ENCODE peak calls at places on chromosomes 11 and 22, in nine cellular contexts. L is A549; Z is GM12865; Y is Caki2; K is T-helper 9 cell; G is stomach; S is RCC 7860; N is HS-5; V is stimulated activated naive CD8-positive, alpha-beta T cell treated with anti-CD3 and anti-CD28 coated beads, Interleukin-15, Interleukin-2, amounts not matched to agents 100 U/mL and 50 U/mL, for 24 hours. C is an unnamed sample.

GRCh38 chr11:110907629-110908028 is 195.4 kb upstream of the ARHGAP20 start:
- DNase-seq in L (no peak), Z (peak; percentile 23), Y (peak; percentile 90), K (no peak), G (peak; percentile 47), S (peak; percentile 77), N (peak; percentile 90), V (no peak), C (no peak)

GRCh38 chr11:108369064-108369463 is 98.3 kb downstream of the C11orf65 start:
- DNase-seq in L (no peak), Z (no peak), Y (no peak), K (no peak), G (no peak), S (no peak), N (no peak), V (no peak), C (no peak)

GRCh38 chr11:110777765-110778164 is 65.5 kb upstream of the ARHGAP20 start:
- DNase-seq in L (no peak), Z (peak; percentile 35), Y (no peak), K (no peak), G (peak; percentile 49), S (no peak), N (no peak), V (no peak), C (no peak)

GRCh38 chr11:125372088-125372487 is 124.0 kb downstream of the FEZ1 start:
- DNase-seq in L (no peak), Z (no peak), Y (no peak), K (no peak), G (no peak), S (no peak), N (no peak), V (no peak), C (no peak)

GRCh38 chr11:45500457-45500856 is 165.0 kb downstream of the CHST1 start:
- DNase-seq in L (no peak), Z (no peak), Y (no peak), K (no peak), G (no peak), S (no peak), N (no peak), V (no peak), C (no peak)

GRCh38 chr11:2271077-2271326 is 614 bp upstream of the ASCL2 start:
- DNase-seq in L (no peak), Z (no peak), Y (no peak), K (no peak), G (peak; percentile 42), S (no peak), N (no peak), V (peak; percentile 43), C (no peak)

GRCh38 chr11:58784995-58785394 is 53.3 kb upstream of the GLYAT start:
- DNase-seq in L (no peak), Z (peak; percentile 35), Y (no peak), K (no peak), G (no peak), S (no peak), N (no peak), V (no peak), C (no peak)

GRCh38 chr11:128628343-128628673 is 41.0 kb upstream of the ETS1 start:
- DNase-seq in L (no peak), Z (no peak), Y (no peak), K (no peak), G (no peak), S (no peak), N (no peak), V (no peak), C (no peak)

GRCh38 chr22:27489265-27489675 is 312.3 kb downstream of the MN1 start:
- DNase-seq in L (no peak), Z (no peak), Y (no peak), K (no peak), G (peak; percentile 71), S (peak; percentile 10), N (peak; percentile 25), V (no peak), C (no peak)

GRCh38 chr11:38315151-38315550 is 1717.1 kb upstream of the RAG2 start:
- DNase-seq in L (no peak), Z (no peak), Y (no peak), K (no peak), G (no peak), S (no peak), N (no peak), V (no peak), C (no peak)

GRCh38 chr11:110710520-110711381 is 1.5 kb downstream of the ARHGAP20 start:
- DNase-seq in L (no peak), Z (no peak), Y (no peak), K (no peak), G (peak; percentile 51), S (no peak), N (no peak), V (peak; percentile 5), C (no peak)

GRCh38 chr22:20131593-20131855 is at the start of gene ZDHHC8:
- DNase-seq in L (no peak), Z (peak; percentile 42), Y (no peak), K (peak; percentile 59), G (peak; percentile 49), S (no peak), N (no peak), V (peak; percentile 54), C (no peak)

GRCh38 chr11:89491141-89491690 is at the start of gene NOX4:
- DNase-seq in L (no peak), Z (no peak), Y (no peak), K (no peak), G (peak; percentile 30), S (no peak), N (no peak), V (no peak), C (peak; percentile 11)

GRCh38 chr22:46390652-46391301 is 55.3 kb downstream of the TRMU start:
- DNase-seq in L (no peak), Z (no peak), Y (no peak), K (no peak), G (peak; percentile 75), S (no peak), N (no peak), V (no peak), C (peak; percentile 14)

GRCh38 chr11:130892847-130893246 is 23.4 kb downstream of the SNX19 start:
- DNase-seq in L (no peak), Z (no peak), Y (no peak), K (no peak), G (no peak), S (no peak), N (no peak), V (no peak), C (no peak)

GRCh38 chr11:2582958-2583604 is 116.7 kb downstream of the KCNQ1OT1 start:
- DNase-seq in L (no peak), Z (no peak), Y (no peak), K (no peak), G (peak; percentile 24), S (no peak), N (no peak), V (no peak), C (no peak)

GRCh38 chr11:8023831-8024555 is 36.9 kb downstream of the EIF3F start:
- DNase-seq in L (no peak), Z (no peak), Y (no peak), K (no peak), G (no peak), S (no peak), N (no peak), V (no peak), C (no peak)

GRCh38 chr11:130474637-130475400 is 26.4 kb downstream of the ADAMTS15 start:
- DNase-seq in L (no peak), Z (no peak), Y (no peak), K (no peak), G (no peak), S (no peak), N (no peak), V (no peak), C (no peak)

GRCh38 chr22:29320546-29320945 is 5.0 kb upstream of the RASL10A start:
- DNase-seq in L (no peak), Z (no peak), Y (no peak), K (no peak), G (no peak), S (no peak), N (no peak), V (no peak), C (no peak)

GRCh38 chr22:47382164-47382890 is 619.9 kb downstream of the TBC1D22A start:
- DNase-seq in L (no peak), Z (no peak), Y (no peak), K (no peak), G (no peak), S (no peak), N (no peak), V (no peak), C (no peak)

GRCh38 chr11:91220476-91221202 is 997.8 kb upstream of the CHORDC1 start:
- DNase-seq in L (no peak), Z (no peak), Y (no peak), K (no peak), G (no peak), S (no peak), N (peak; percentile 56), V (no peak), C (no peak)